ENCODE peak calls at places on chromosome 22, in seven cellular contexts. L is natural killer cell, S is colonic mucosa, N is astrocyte of the spinal cord, W is fibroblast of mammary gland, R is Calu3, P is GM12865. J is an unnamed sample.

GRCh38 chr22:33361581-33361980 is 303.4 kb upstream of the SYN3 start:
- DNase-seq in R (no peak), N (no peak), W (peak), P (no peak), S (no peak), L (no peak), J (peak)

GRCh38 chr22:36373258-36373579 is 14.5 kb downstream of the MYH9 start:
- DNase-seq in R (peak), W (no peak), N (no peak), S (no peak), P (no peak), L (no peak), J (no peak)

GRCh38 chr22:36204001-36204640 is 2.5 kb upstream of the APOL4 start:
- DNase-seq in R (no peak), W (no peak), N (no peak), L (no peak), P (no peak), S (no peak), J (no peak)

GRCh38 chr22:48373626-48374173 is 1454.0 kb downstream of the BRD1 start:
- DNase-seq in S (no peak), L (no peak), P (no peak), R (no peak), W (no peak), N (no peak), J (no peak)

GRCh38 chr22:36743011-36743410 is 32.9 kb downstream of the IFT27 start:
- DNase-seq in S (no peak), L (no peak), W (no peak), R (no peak), P (no peak), N (no peak), J (no peak)

GRCh38 chr22:30123463-30123862 is 43.2 kb downstream of the HORMAD2 start:
- DNase-seq in N (no peak), W (no peak), L (no peak), R (no peak), P (no peak), S (no peak), J (no peak)

GRCh38 chr22:38074181-38075104 is 9.5 kb downstream of the SLC16A8 start:
- DNase-seq in N (peak), P (no peak), R (no peak), W (no peak), S (no peak), L (no peak), J (no peak)

GRCh38 chr22:45212992-45213751 is 27.5 kb downstream of the KIAA0930 start:
- DNase-seq in W (peak), R (no peak), L (no peak), N (peak), P (no peak), S (no peak), J (peak)

DNA sequence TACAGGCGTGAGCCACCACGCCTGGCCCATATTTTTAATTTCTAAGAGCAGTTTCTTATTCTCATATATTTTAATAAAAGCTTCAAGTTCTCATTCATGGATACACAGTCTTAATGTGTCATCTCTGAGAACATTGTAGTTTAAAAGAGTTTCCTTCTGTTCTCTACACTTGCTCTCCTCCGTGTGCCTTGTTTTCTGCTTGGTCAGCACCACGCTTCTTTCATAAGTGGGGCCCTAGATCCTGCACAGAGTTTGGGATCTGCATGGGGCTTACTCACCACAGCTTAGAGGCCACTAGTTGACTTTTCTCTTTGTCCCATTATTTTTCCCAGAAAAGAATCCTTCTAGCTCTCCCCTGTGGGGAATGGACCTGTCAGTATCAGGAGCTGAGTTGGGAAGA is 58.8 kb downstream of the PPP6R2 start:
- DNase-seq in S (no peak), L (no peak), P (no peak), W (no peak), N (no peak), R (no peak), J (no peak)
- TF ChIP-seq CTCF in S (no peak), L (no peak), P (no peak), W (no peak), N (no peak), R (no peak), J (no peak)

GRCh38 chr22:24460418-24461089 is 33.2 kb downstream of the ADORA2A start:
- DNase-seq in N (peak), W (no peak), S (no peak), R (no peak), P (peak), L (no peak), J (peak)
- TF ChIP-seq CTCF in N (peak), W (no peak), S (no peak), R (no peak), P (no peak), L (no peak), J (no peak)

GRCh38 chr22:39214383-39215069 is 30.3 kb downstream of the PDGFB start:
- DNase-seq in L (no peak), N (peak), W (peak), S (no peak), P (no peak), R (peak), J (no peak)

GRCh38 chr22:39215430-39216142 is 29.2 kb downstream of the PDGFB start:
- DNase-seq in L (no peak), S (no peak), R (no peak), N (no peak), P (peak), W (no peak), J (no peak)

GRCh38 chr22:39215070-39215396 is 29.7 kb downstream of the PDGFB start:
- DNase-seq in N (no peak), P (no peak), W (no peak), R (no peak), S (no peak), L (no peak), J (no peak)

GRCh38 chr22:39214006-39214382 is 30.8 kb downstream of the PDGFB start:
- DNase-seq in W (no peak), S (no peak), N (no peak), P (no peak), R (no peak), L (no peak), J (no peak)

GRCh38 chr22:39216143-39216490 is 28.7 kb downstream of the PDGFB start:
- DNase-seq in L (no peak), R (no peak), N (no peak), W (no peak), P (no peak), S (no peak), J (no peak)
- TF ChIP-seq CTCF in L (no peak), R (no peak), N (no peak), W (no peak), P (no peak), S (no peak), J (no peak)

DNA sequence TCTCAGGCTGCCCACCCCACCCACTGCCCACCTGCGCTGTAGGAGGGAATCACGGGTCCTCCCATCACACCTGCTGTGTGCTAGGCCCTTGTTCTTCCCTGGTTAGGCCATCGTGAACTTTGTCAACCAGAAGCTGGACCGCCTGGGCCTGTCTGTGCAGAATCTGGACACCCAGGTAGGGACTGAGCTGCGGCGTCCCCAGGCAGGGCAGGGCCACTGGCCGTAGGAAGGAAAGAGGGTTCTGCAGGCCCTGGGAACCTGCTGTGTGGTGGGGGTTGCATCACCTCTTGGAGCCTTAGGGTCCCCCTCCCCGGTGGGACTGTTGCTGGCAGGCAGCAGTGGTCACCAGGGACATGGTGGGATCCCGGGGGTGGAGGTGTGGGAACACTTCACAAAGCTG is 15.5 kb downstream of the PARVG start:
- DNase-seq in R (no peak), P (no peak), L (no peak), S (no peak), N (no peak), W (no peak), J (no peak)
- TF ChIP-seq CTCF in R (no peak), P (no peak), L (no peak), S (no peak), N (no peak), W (no peak), J (no peak)

GRCh38 chr22:50141891-50142363 is 28.6 kb upstream of the PANX2 start:
- DNase-seq in W (no peak), R (no peak), L (no peak), S (no peak), N (no peak), P (no peak), J (peak)
- TF ChIP-seq CTCF in W (no peak), R (no peak), L (no peak), S (no peak), N (peak), P (no peak), J (peak)

DNA sequence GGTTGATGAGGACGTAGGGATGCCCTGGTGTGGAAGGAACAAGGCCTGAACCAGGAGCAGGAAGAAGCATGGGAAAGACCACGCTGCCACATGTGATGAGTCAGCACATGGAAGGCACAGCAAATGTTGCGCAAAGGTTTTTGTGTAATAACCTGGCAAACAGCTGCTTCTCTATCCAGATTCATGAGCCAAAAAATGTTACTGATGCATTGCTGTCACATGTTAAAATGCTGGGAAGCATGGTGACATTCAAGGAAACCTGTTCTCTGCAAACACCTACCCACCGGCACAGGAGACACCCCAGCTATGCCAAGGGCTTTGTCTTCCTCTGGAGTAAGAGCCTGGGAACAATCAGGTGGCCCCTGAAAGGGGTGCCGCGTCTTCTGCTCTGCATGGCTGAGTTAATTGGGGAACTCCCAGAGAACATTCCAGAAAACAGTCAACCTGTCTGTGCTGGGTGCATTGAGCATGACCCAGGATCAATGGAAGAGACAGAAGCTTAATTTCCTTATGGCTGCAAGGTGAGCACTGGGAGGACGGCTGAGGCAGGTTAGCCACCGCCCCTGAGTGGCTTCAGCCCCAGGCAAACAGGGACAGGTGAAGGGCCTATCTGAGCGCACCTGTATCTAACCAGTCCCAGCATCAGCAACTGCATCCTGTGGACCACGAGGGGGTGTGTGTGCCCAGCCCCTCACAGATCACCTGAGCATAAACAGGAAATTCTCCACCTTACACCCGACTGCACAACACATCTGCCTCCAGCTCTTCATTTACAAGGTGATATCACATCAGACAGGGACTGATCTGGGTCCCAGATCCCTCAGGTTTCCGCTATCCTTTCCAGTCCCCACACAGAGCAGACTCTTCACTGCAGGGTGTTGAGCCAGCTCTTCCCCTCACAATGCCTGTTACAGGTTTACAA is 108.4 kb downstream of the GGTLC2 start:
- DNase-seq in R (no peak), P (no peak), L (no peak), S (no peak), W (peak), N (no peak), J (peak)
- TF ChIP-seq CTCF in R (no peak), P (no peak), L (no peak), S (no peak), W (no peak), N (no peak), J (no peak)

DNA sequence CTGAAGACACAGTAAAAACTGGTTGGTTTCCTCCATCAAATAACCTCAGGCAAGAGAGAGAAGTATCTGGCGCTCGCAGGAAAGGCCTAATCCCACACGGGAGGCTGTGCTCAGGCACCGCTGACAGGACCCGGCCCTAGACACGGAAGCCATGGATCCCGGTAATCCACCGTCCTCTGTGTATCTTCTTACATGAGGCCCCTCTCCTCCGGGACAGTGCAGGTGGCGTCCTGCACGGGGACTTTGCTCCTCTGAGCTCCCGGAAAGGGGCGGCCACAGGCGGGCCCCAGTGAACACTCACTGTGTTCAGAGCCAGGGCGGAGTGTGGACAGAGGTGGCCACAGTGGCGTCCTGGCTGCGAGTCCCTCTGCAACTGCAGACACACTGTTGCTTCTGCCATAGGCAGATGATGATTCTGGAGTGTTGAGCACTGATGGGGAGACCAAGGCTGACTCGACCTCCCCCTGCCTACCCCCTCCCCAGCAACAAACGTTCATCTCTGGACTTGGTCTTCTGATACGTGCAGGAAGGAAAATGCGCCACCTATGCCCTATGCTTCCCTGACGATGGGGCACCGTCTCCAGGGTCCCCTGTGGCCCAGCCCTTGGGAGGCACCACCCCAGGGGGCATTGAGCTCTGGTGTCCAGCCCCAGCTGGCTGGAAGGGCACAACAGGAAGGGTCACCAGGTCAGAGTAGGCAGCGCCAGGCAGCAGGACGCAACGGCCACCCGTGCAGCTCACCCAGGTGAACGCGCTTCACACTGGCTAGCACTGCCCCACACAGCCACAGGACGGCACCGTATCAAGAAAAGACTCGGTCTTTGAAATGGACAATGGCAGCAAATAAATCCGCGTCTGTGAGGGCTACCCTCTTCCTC is 95.7 kb downstream of the TRMU start:
- DNase-seq in S (peak), P (no peak), L (no peak), N (no peak), R (no peak), W (no peak), J (no peak)
- TF ChIP-seq CTCF in S (no peak), P (no peak), L (no peak), N (no peak), R (no peak), W (no peak), J (no peak)

GRCh38 chr22:50718352-50718709 is 19.7 kb upstream of the ACR start:
- DNase-seq in R (no peak), N (no peak), P (no peak), L (no peak), W (no peak), S (no peak), J (no peak)
- TF ChIP-seq CTCF in R (no peak), N (no peak), P (no peak), L (no peak), W (no peak), S (no peak), J (no peak)

GRCh38 chr22:20803696-20804324 is 29.9 kb downstream of the SERPIND1 start:
- DNase-seq in W (peak), R (peak), L (no peak), N (peak), P (peak), S (peak), J (peak)

GRCh38 chr22:20804650-20805049 is 30.7 kb downstream of the SERPIND1 start:
- DNase-seq in W (no peak), R (no peak), L (no peak), S (no peak), P (no peak), N (no peak), J (no peak)

GRCh38 chr22:20807315-20807752 is 33.4 kb downstream of the SERPIND1 start:
- DNase-seq in N (peak), W (peak), P (no peak), R (no peak), L (no peak), S (no peak), J (peak)

GRCh38 chr22:20808844-20809243 is 34.9 kb downstream of the SERPIND1 start:
- DNase-seq in L (no peak), N (no peak), P (no peak), W (no peak), R (no peak), S (no peak), J (no peak)

GRCh38 chr22:20805972-20806471 is 32.1 kb downstream of the SERPIND1 start:
- DNase-seq in P (no peak), L (no peak), R (no peak), S (no peak), W (peak), N (no peak), J (peak)
- TF ChIP-seq CTCF in P (no peak), L (no peak), R (no peak), S (no peak), W (no peak), N (no peak), J (no peak)

GRCh38 chr22:19854778-19855503 is at the start of the genes GNB1L and RTL10:
- DNase-seq in R (peak), P (peak), W (peak), N (peak), S (peak), L (peak), J (peak)
- TF ChIP-seq CTCF in R (no peak), P (peak), W (no peak), N (peak), S (no peak), L (no peak), J (no peak)

J was measured in fibroblast of villous mesenchyme.